ENCODE peak calls at places on chromosomes 16 and 17, in five cellular contexts. One of them, this sample, is unnamed. For H3K9me3 and H3K27me3, the result is how much of the 10 kb centered on the place peaks cover.

GRCh38 chr17:56987283-56987834 is 9.4 kb downstream of the SCPEP1 start:
- DNase-seq in tibial nerve: no peak
- DNase-seq in SK-N-SH: no peak
- DNase-seq in ovary: no peak
- DNase-seq in transverse colon: no peak
- DNase-seq in this sample: no peak

GRCh38 chr17:31297090-31297489 is at the start of gene OMG:
- DNase-seq in tibial nerve: no peak
- DNase-seq in transverse colon: no peak
- DNase-seq in SK-N-SH: no peak
- DNase-seq in ovary: no peak
- DNase-seq in this sample: no peak

GRCh38 chr17:46771601-46772012 is 46.9 kb downstream of the WNT3 start:
- DNase-seq in tibial nerve: no peak
- DNase-seq in transverse colon: peak
- DNase-seq in SK-N-SH: peak
- DNase-seq in ovary: no peak
- DNase-seq in this sample: peak

GRCh38 chr17:511833-512251 is 159.2 kb upstream of the RPH3AL start:
- DNase-seq in ovary: peak
- DNase-seq in tibial nerve: no peak
- DNase-seq in SK-N-SH: no peak
- DNase-seq in transverse colon: no peak
- DNase-seq in this sample: no peak

GRCh38 chr16:11067697-11068141 is 123.4 kb downstream of the CLEC16A start:
- DNase-seq in ovary: no peak
- DNase-seq in SK-N-SH: no peak
- DNase-seq in tibial nerve: no peak
- DNase-seq in transverse colon: no peak
- DNase-seq in this sample: no peak

GRCh38 chr17:15884731-15885130 is 60.2 kb upstream of the ADORA2B start:
- DNase-seq in SK-N-SH: no peak
- DNase-seq in ovary: no peak
- DNase-seq in transverse colon: no peak
- DNase-seq in tibial nerve: no peak
- DNase-seq in this sample: no peak

GRCh38 chr16:73196670-73197069 is 148.7 kb upstream of the ZFHX3 start:
- DNase-seq in SK-N-SH: peak
- DNase-seq in ovary: no peak
- DNase-seq in tibial nerve: peak
- DNase-seq in transverse colon: peak
- DNase-seq in this sample: peak

GRCh38 chr16:23155445-23156049 is 6.3 kb upstream of the USP31 start:
- DNase-seq in SK-N-SH: no peak
- DNase-seq in ovary: no peak
- DNase-seq in transverse colon: peak
- DNase-seq in tibial nerve: no peak
- DNase-seq in this sample: peak

GRCh38 chr17:59304811-59305210 is 26.6 kb upstream of the YPEL2 start:
- DNase-seq in SK-N-SH: no peak
- DNase-seq in tibial nerve: no peak
- DNase-seq in transverse colon: no peak
- DNase-seq in ovary: no peak
- DNase-seq in this sample: no peak

GRCh38 chr17:5133311-5133710 is 17.5 kb downstream of the USP6 start:
- DNase-seq in transverse colon: no peak
- DNase-seq in SK-N-SH: no peak
- DNase-seq in tibial nerve: no peak
- DNase-seq in ovary: no peak
- DNase-seq in this sample: no peak

GRCh38 chr17:74937064-74938051 is 1.7 kb downstream of the OTOP3 start:
- DNase-seq in SK-N-SH: no peak
- DNase-seq in ovary: no peak
- DNase-seq in transverse colon: no peak
- DNase-seq in tibial nerve: no peak
- DNase-seq in this sample: no peak

GRCh38 chr17:64061157-64061898 is 40.9 kb upstream of the ICAM2 start:
- DNase-seq in SK-N-SH: no peak
- DNase-seq in ovary: no peak
- DNase-seq in tibial nerve: no peak
- DNase-seq in transverse colon: no peak
- DNase-seq in this sample: no peak

GRCh38 chr17:42889809-42890208 is 10.8 kb upstream of the G6PC1 start:
- DNase-seq in SK-N-SH: no peak
- DNase-seq in tibial nerve: no peak
- DNase-seq in ovary: no peak
- DNase-seq in transverse colon: no peak
- DNase-seq in this sample: no peak

GRCh38 chr17:11737290-11737679 is 139.0 kb downstream of the DNAH9 start:
- DNase-seq in ovary: no peak
- DNase-seq in transverse colon: no peak
- DNase-seq in tibial nerve: no peak
- DNase-seq in SK-N-SH: no peak
- DNase-seq in this sample: no peak

GRCh38 chr16:50369133-50369804 is 481 bp upstream of the BRD7 start:
- DNase-seq in tibial nerve: no peak
- DNase-seq in transverse colon: no peak
- DNase-seq in SK-N-SH: no peak
- DNase-seq in ovary: no peak
- DNase-seq in this sample: no peak
- TF ChIP-seq EP300 in tibial nerve: peak
- TF ChIP-seq EP300 in transverse colon: no peak
- TF ChIP-seq EP300 in SK-N-SH: no peak
- TF ChIP-seq EP300 in ovary: no peak
- TF ChIP-seq EP300 in this sample: no peak

GRCh38 chr16:27383511-27384243 is 18.3 kb upstream of the IL21R start:
- DNase-seq in SK-N-SH: no peak
- DNase-seq in transverse colon: no peak
- DNase-seq in tibial nerve: no peak
- DNase-seq in ovary: no peak
- DNase-seq in this sample: no peak

GRCh38 chr16:27386674-27387073 is 15.3 kb upstream of the IL21R start:
- DNase-seq in ovary: no peak
- DNase-seq in SK-N-SH: no peak
- DNase-seq in tibial nerve: no peak
- DNase-seq in transverse colon: no peak
- DNase-seq in this sample: no peak

GRCh38 chr16:27382187-27382855 is 19.7 kb upstream of the IL21R start:
- DNase-seq in tibial nerve: no peak
- DNase-seq in transverse colon: no peak
- DNase-seq in ovary: no peak
- DNase-seq in SK-N-SH: no peak
- DNase-seq in this sample: peak

GRCh38 chr16:27387724-27388123 is 14.2 kb upstream of the IL21R start:
- DNase-seq in tibial nerve: no peak
- DNase-seq in ovary: no peak
- DNase-seq in transverse colon: no peak
- DNase-seq in SK-N-SH: no peak
- DNase-seq in this sample: no peak

DNA sequence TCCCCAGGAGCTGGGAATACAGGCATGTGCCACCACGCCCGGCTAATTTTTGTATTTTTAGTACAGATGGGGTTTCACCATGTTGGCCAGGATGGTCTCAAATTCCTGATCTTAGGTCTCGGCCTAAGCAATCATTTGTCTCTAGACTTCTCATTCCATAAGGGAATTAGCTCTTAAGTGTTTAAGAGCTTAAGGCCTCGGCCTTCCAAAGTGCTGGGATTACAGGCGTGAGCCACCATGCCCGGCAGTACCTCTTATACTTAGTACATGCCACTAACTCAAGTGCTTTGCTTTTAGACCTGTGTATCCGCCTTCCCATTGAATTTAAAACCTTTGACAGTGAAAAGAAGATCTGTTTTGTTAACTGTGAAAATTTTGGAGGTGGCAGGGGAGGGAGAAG is 16.6 kb upstream of the IL21R start:
- DNase-seq in ovary: no peak
- DNase-seq in SK-N-SH: no peak
- DNase-seq in tibial nerve: no peak
- DNase-seq in transverse colon: no peak
- DNase-seq in this sample: no peak
- H3K9me3 ChIP-seq in ovary: under half
- H3K9me3 ChIP-seq in SK-N-SH: under half
- H3K9me3 ChIP-seq in tibial nerve: under half
- H3K9me3 ChIP-seq in transverse colon: under half
- H3K9me3 ChIP-seq in this sample: under half

DNA sequence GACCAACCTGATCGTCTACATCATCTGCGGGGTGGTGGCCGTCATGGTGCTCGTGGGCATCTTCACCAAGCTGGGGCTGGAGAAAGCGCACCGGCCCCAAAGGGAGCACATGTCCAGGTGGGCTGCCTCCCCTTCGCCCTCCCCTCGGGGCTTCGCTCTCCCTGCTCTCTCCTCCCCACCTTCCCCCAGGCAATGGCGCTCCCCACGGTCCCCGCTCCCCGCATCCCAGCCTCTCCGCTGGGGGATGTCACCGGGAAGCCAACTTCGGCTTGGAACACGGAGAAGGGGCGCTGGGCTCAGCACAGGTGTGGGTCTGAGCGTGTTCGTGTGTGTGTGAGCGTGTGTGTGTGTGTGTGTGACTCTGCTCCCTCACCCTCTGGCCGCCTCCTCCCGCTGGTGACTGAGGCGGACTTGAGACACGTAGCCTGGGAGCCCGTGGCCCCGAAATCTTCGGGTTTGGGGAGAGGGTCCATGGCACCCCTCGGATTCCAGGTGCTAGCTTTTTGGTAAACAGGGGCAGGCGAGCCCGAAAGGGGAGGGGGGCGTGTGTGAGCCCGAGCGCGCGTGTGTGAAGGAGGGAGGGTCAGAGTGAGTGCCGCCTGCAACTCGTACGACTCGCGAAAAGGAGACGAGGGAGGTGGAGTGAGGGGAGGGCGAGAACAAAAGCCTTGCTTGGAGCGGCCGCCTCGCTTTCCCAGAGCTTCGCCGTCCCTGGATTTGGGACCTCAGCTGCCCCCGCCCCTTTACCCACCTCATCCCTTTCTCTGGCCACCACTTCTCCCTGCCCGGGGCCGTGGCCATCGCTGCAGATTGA is 1.3 kb downstream of the SHISA9 start:
- DNase-seq in ovary: no peak
- DNase-seq in tibial nerve: no peak
- DNase-seq in SK-N-SH: peak
- DNase-seq in transverse colon: no peak
- DNase-seq in this sample: no peak
- H3K27me3 ChIP-seq in ovary: under half
- H3K27me3 ChIP-seq in tibial nerve: under half
- H3K27me3 ChIP-seq in SK-N-SH: under half
- H3K27me3 ChIP-seq in transverse colon: half or more
- H3K27me3 ChIP-seq in this sample: half or more

DNA sequence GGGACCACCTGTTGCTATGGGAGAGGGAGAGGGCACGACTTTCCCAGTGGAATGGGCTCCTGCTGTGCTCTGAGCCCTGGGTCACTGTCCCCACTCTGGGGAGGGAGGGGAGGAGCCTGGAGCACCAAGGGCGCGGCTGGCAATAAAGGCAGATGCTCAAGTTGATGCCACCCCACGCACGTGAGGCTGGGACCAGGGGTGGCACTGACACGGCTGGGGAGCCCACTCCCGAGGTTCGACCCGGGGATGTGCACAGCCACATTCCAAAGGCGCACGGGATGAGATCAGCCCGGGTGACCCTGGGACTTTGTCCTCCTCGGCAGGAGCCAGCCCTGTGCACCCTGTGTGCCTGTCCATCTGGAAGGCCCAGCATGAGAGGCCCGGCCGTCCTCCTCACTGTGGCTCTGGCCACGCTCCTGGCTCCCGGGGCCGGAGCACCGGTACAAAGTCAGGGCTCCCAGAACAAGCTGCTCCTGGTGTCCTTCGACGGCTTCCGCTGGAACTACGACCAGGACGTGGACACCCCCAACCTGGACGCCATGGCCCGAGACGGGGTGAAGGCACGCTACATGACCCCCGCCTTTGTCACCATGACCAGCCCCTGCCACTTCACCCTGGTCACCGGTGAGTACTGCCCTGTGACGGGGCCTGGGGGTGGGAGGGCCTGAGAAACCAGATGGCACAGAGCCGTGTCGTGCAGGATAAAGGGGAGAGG is at the start of gene ENPP7:
- DNase-seq in SK-N-SH: no peak
- DNase-seq in tibial nerve: no peak
- DNase-seq in transverse colon: no peak
- DNase-seq in ovary: no peak
- DNase-seq in this sample: no peak
- TF ChIP-seq EP300 in SK-N-SH: no peak
- TF ChIP-seq EP300 in tibial nerve: no peak
- TF ChIP-seq EP300 in transverse colon: no peak
- TF ChIP-seq EP300 in ovary: no peak
- TF ChIP-seq EP300 in this sample: no peak

GRCh38 chr16:60815865-60816264 is 1220.4 kb downstream of the CDH8 start:
- DNase-seq in transverse colon: no peak
- DNase-seq in SK-N-SH: no peak
- DNase-seq in ovary: no peak
- DNase-seq in tibial nerve: no peak
- DNase-seq in this sample: no peak
- H3K9me3 ChIP-seq in transverse colon: under half
- H3K9me3 ChIP-seq in SK-N-SH: under half
- H3K9me3 ChIP-seq in ovary: under half
- H3K9me3 ChIP-seq in tibial nerve: under half
- H3K9me3 ChIP-seq in this sample: under half

GRCh38 chr17:40947929-40948328 is 10.5 kb upstream of the KRT23 start:
- DNase-seq in ovary: no peak
- DNase-seq in tibial nerve: no peak
- DNase-seq in SK-N-SH: no peak
- DNase-seq in transverse colon: no peak
- DNase-seq in this sample: no peak
- H3K27me3 ChIP-seq in ovary: under half
- H3K27me3 ChIP-seq in tibial nerve: under half
- H3K27me3 ChIP-seq in SK-N-SH: half or more
- H3K27me3 ChIP-seq in transverse colon: under half
- H3K27me3 ChIP-seq in this sample: under half

GRCh38 chr17:50432125-50432762 is 6.2 kb downstream of the ACSF2 start:
- DNase-seq in ovary: no peak
- DNase-seq in transverse colon: no peak
- DNase-seq in SK-N-SH: no peak
- DNase-seq in tibial nerve: no peak
- DNase-seq in this sample: no peak

GRCh38 chr17:50440838-50441829 is 15.1 kb downstream of the ACSF2 start:
- DNase-seq in transverse colon: no peak
- DNase-seq in ovary: no peak
- DNase-seq in tibial nerve: no peak
- DNase-seq in SK-N-SH: no peak
- DNase-seq in this sample: no peak

GRCh38 chr17:50439008-50439407 is 13.0 kb downstream of the ACSF2 start:
- DNase-seq in ovary: no peak
- DNase-seq in SK-N-SH: no peak
- DNase-seq in transverse colon: no peak
- DNase-seq in tibial nerve: no peak
- DNase-seq in this sample: no peak

GRCh38 chr17:50440172-50440837 is 14.3 kb downstream of the ACSF2 start:
- DNase-seq in SK-N-SH: no peak
- DNase-seq in transverse colon: peak
- DNase-seq in ovary: no peak
- DNase-seq in tibial nerve: no peak
- DNase-seq in this sample: peak

DNA sequence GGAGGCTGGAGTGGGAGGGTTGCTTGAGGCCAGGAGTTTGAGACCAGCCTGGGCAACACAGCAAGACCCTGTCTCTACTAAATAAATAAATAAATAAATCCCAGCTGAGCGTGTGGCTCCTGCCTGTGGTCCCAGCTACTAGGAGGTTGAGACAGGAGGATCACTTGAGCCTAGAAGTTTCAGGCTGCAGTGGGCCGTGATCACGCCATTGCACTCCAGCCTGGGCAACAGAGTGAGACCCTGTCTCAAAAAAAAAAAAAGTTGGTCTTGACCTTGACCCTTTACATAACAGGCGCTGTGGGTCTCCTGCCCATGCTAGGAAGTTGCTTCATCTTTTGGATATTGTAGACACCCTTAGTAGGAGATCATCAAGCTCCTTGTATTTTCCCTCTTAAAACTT is 11.4 kb downstream of the ACSF2 start:
- DNase-seq in ovary: no peak
- DNase-seq in transverse colon: no peak
- DNase-seq in tibial nerve: no peak
- DNase-seq in SK-N-SH: no peak
- DNase-seq in this sample: no peak
- TF ChIP-seq EP300 in ovary: no peak
- TF ChIP-seq EP300 in transverse colon: no peak
- TF ChIP-seq EP300 in tibial nerve: no peak
- TF ChIP-seq EP300 in SK-N-SH: no peak
- TF ChIP-seq EP300 in this sample: no peak